ENCODE peak calls at places on chromosomes 5 and 9, in five cellular contexts. I is GM20000, U is upper lobe of right lung, J is thoracic aorta, P is mucosa of descending colon. X is an unnamed sample.

GRCh38 chr9:16131269-16131668 is 578.4 kb downstream of the CCDC171 start:
- DNase-seq in I (no peak), U (no peak), J (no peak), P (no peak), X (no peak)

GRCh38 chr9:127570533-127571111 is 41.5 kb upstream of the STXBP1 start:
- DNase-seq in I (no peak), U (no peak), J (no peak), P (no peak), X (no peak)

GRCh38 chr9:78273761-78274160 is 23.2 kb upstream of the PSAT1 start:
- DNase-seq in I (no peak), U (no peak), J (no peak), P (no peak), X (no peak)

GRCh38 chr5:138843789-138844461 is 31.2 kb downstream of the LRRTM2 start:
- DNase-seq in I (no peak), U (no peak), J (no peak), P (no peak), X (no peak)

GRCh38 chr5:9905661-9906060 is 275.5 kb upstream of the TAS2R1 start:
- DNase-seq in I (no peak), U (no peak), J (no peak), P (no peak), X (no peak)

GRCh38 chr5:33816791-33817190 is 75.0 kb downstream of the ADAMTS12 start:
- DNase-seq in I (no peak), U (no peak), J (no peak), P (no peak), X (no peak)

GRCh38 chr9:135639196-135639595 is at the start of gene GLT6D1:
- DNase-seq in I (no peak), U (no peak), J (no peak), P (no peak), X (no peak)

GRCh38 chr9:126925876-126926275 is 11.3 kb downstream of the RALGPS1 start:
- DNase-seq in I (no peak), U (no peak), J (no peak), P (no peak), X (no peak)

GRCh38 chr5:36724429-36725332 is 118.3 kb downstream of the SLC1A3 start:
- DNase-seq in I (peak), U (peak), J (no peak), P (peak), X (peak)

GRCh38 chr9:133960568-133961129 is 31.5 kb downstream of the VAV2 start:
- DNase-seq in I (no peak), U (no peak), J (no peak), P (peak), X (no peak)
- TF ChIP-seq CTCF in I (no peak), U (peak), J (no peak), P (no peak), X (no peak)

DNA sequence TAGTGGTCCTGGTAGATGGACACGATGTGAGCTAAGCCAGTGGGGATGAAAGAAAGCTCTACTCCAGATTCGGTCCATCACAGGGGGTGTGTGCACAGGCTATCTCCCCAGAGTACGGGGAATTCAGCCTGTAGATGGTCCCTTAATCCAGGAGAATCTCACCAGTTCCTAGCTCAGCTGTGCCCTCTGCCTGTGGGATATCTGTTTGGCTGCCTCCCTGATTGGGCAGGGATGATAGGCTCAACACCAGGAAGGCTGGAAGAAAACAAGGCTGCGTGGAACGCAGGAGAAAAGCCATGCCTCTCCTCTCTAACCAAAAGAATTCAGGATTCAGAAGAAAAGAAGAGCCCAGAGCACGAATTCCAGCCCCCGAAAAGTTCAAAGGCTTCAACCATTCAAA is 40.9 kb downstream of the VLDLR start:
- DNase-seq in I (no peak), U (no peak), J (no peak), P (no peak), X (no peak)
- TF ChIP-seq CTCF in I (no peak), U (no peak), J (no peak), P (no peak), X (no peak)

DNA sequence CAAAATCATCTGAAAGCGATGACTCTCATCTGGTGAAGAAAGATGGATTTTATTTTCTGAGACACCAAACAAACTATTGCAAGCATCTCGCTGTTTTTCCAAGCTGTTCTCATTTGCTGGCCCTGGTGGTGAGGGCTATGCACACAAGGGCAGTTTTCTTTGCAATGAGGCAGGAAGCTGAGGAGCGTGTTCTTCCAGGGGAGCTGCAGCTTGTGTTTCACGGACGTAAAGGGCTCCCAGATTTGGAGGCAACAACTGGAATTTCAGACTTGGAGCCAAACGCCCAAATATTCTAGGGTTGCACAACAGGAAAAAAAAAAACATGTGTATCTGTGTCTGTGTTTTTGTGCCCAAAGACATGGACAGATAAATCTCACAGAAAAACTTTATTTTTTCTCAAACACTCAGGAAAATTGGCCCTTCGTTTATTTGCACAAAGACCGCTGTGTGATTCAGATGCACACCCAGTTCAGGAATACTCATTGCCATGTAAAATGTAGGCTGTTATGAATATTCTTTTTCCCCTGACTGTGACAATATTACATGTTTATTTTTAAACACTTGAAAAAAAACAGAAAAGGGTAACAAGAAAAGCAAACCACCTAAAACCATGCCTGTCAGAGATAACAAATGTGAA is 151.3 kb downstream of the GAS1 start:
- DNase-seq in I (no peak), U (no peak), J (no peak), P (no peak), X (no peak)
- TF ChIP-seq CTCF in I (no peak), U (no peak), J (peak), P (no peak), X (no peak)

GRCh38 chr5:1204693-1205242 is 3.4 kb downstream of the SLC6A19 start:
- DNase-seq in I (no peak), U (no peak), J (no peak), P (peak), X (no peak)
- TF ChIP-seq CTCF in I (no peak), U (peak), J (no peak), P (no peak), X (no peak)